ENCODE peak calls at places on chromosomes 6 and 20, in ten cellular contexts. E is right cardiac atrium; K is GM06990; M is stomach; F is bronchial epithelial cell; V is CD4-positive, alpha-beta memory T cell; C is AG09309; S is fibroblast of villous mesenchyme; I is psoas muscle; Q is WERI-Rb-1. B is an unnamed sample.

GRCh38 chr6:26439151-26439550 is 1.2 kb upstream of the BTN3A3 start:
- DNase-seq in Q (no peak), M (no peak), E (no peak), K (no peak), I (no peak), S (no peak), V (no peak), C (no peak), F (peak), B (no peak)

GRCh38 chr20:38790210-38791053 is 15.1 kb upstream of the PPP1R16B start:
- DNase-seq in S (peak), M (no peak), Q (peak), K (no peak), V (peak), F (peak), E (no peak), C (no peak), I (no peak), B (peak)

GRCh38 chr6:55528624-55529023 is 50.4 kb downstream of the HMGCLL1 start:
- DNase-seq in V (no peak), C (no peak), I (no peak), K (peak), Q (peak), S (peak), E (no peak), M (no peak), F (peak), B (peak)

GRCh38 chr6:32903952-32904351 is 36.9 kb downstream of the HLA-DMB start:
- DNase-seq in M (no peak), S (no peak), Q (no peak), I (no peak), E (no peak), C (no peak), K (no peak), F (no peak), V (no peak), B (no peak)

GRCh38 chr6:10964684-10965083 is 77.8 kb downstream of the SYCP2L start:
- DNase-seq in K (no peak), E (no peak), I (no peak), C (no peak), V (no peak), F (no peak), M (no peak), S (no peak), Q (no peak), B (no peak)

GRCh38 chr6:170360476-170360875 is 53.9 kb downstream of the FAM120B start:
- DNase-seq in Q (no peak), V (no peak), S (no peak), C (no peak), I (no peak), M (no peak), E (no peak), K (no peak), F (peak), B (no peak)

GRCh38 chr20:22499475-22500174 is 84.7 kb downstream of the FOXA2 start:
- DNase-seq in V (no peak), E (no peak), F (no peak), S (no peak), C (no peak), Q (no peak), M (no peak), K (no peak), I (no peak), B (no peak)

GRCh38 chr6:1445650-1446645 is 56.6 kb downstream of the FOXF2 start:
- DNase-seq in K (no peak), V (no peak), F (no peak), I (no peak), C (no peak), S (no peak), M (no peak), E (no peak), Q (no peak), B (no peak)

GRCh38 chr6:56531839-56532595 is 110.7 kb downstream of the DST start:
- DNase-seq in V (no peak), C (no peak), I (no peak), M (no peak), K (no peak), S (no peak), E (no peak), Q (no peak), F (no peak), B (no peak)

GRCh38 chr6:147285087-147285855 is 81.1 kb downstream of the STXBP5 start:
- DNase-seq in Q (no peak), I (no peak), S (peak), M (no peak), K (no peak), C (peak), F (peak), E (no peak), V (peak), B (no peak)

GRCh38 chr6:125193208-125193607 is 39.6 kb downstream of the TPD52L1 start:
- DNase-seq in F (peak), V (no peak), S (no peak), K (no peak), E (no peak), Q (no peak), C (no peak), I (no peak), M (no peak), B (no peak)

GRCh38 chr6:95325858-95326257 is 251.5 kb upstream of the MANEA start:
- DNase-seq in Q (no peak), V (no peak), S (no peak), K (no peak), M (no peak), E (no peak), C (no peak), F (peak), I (no peak), B (peak)

GRCh38 chr6:56348578-56348977 is 101.2 kb upstream of the COL21A1 start:
- DNase-seq in S (no peak), C (no peak), E (no peak), F (peak), Q (no peak), I (no peak), K (no peak), M (no peak), V (no peak), B (no peak)

GRCh38 chr6:122770835-122771601 is 8.5 kb upstream of the FABP7 start:
- DNase-seq in F (peak), I (no peak), V (no peak), M (no peak), C (no peak), S (peak), K (no peak), E (no peak), Q (peak), B (no peak)

GRCh38 chr20:47984437-47984836 is 199.2 kb upstream of the SULF2 start:
- DNase-seq in M (no peak), F (no peak), K (no peak), V (no peak), C (no peak), I (no peak), Q (no peak), S (no peak), E (no peak), B (no peak)
- H3K4me3 ChIP-seq in M (no peak), F (no peak), K (no peak), V (no peak), C (no peak), I (no peak), Q (no peak), S (no peak), E (no peak), B (no peak)

GRCh38 chr6:48068326-48069191 is 42.4 kb downstream of the PTCHD4 start:
- DNase-seq in K (peak), C (no peak), M (no peak), F (no peak), V (no peak), I (no peak), S (no peak), E (peak), Q (peak), B (no peak)
- H3K4me3 ChIP-seq in K (no peak), C (peak), M (peak), F (peak), V (no peak), I (peak), S (peak), E (peak), Q (peak), B (peak)

GRCh38 chr6:42404494-42404893 is 47.2 kb downstream of the TRERF1 start:
- DNase-seq in Q (no peak), I (no peak), S (peak), M (peak), K (no peak), F (peak), C (no peak), E (no peak), V (no peak), B (no peak)
- H3K4me3 ChIP-seq in Q (no peak), I (no peak), S (no peak), M (no peak), K (no peak), F (no peak), C (no peak), E (no peak), V (no peak), B (no peak)

DNA sequence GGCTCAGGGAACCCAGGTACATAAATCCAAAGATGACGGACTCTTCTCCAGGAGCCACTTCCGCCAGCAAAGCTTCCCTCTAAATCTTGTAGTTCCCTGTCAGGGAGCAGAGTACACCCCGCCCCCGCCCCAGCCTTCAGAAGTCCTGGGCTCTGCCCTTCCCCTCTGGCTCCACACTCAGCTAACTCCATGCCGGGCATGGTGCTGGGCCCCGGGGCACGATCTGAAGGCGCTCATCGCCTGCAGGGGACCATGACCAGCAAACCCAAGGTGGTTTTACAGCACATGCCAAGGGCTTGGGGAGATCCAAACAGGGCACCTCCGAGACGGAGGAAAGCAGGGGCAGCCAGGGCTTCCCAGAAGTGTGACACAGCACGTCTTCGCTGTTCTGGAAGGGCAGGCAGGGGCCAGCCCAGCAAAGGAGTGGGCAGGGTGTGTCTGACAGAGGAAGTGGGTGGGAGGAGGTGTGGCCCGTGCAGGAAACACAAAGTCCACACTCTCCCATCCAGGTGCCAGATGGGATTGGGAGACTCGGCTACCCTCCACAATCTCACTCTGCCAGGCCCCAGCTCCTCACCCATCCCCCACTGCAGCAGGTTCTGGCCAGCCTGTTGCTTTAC is 41.6 kb upstream of the SLC22A2 start:
- DNase-seq in C (no peak), E (no peak), V (no peak), K (no peak), M (peak), F (peak), S (no peak), I (no peak), Q (no peak), B (no peak)
- H3K4me3 ChIP-seq in C (no peak), E (no peak), V (no peak), K (no peak), M (no peak), F (no peak), S (no peak), I (no peak), Q (no peak), B (no peak)

DNA sequence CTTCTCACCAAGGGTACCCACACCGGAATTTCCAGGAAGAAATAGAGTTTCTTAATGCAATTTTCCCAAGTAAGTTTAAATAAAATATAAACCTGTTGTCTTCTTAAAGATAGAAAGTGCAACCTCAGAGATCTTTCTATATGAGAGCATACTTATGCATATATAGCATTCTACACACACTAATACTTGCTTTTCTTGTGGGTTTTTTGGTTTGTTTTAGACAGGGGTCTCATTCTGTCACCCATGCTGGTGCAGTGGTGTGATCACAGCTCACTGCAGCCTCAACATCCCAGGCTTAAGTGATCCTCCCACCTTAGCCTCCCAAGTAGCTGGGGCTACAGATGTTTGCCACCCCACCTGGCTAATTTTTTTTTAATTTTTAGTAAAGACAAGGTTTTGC is 15.7 kb downstream of the AMD1 start:
- DNase-seq in F (no peak), S (no peak), Q (no peak), C (no peak), K (no peak), E (no peak), I (no peak), V (no peak), M (no peak), B (no peak)
- H3K4me3 ChIP-seq in F (no peak), S (no peak), Q (no peak), C (no peak), K (no peak), E (no peak), I (no peak), V (no peak), M (no peak), B (no peak)

GRCh38 chr6:31171931-31172882 is 1.7 kb upstream of the POU5F1 start:
- DNase-seq in K (no peak), S (no peak), Q (peak), V (no peak), M (no peak), I (no peak), E (no peak), F (no peak), C (no peak), B (no peak)
- H3K4me3 ChIP-seq in K (no peak), S (no peak), Q (no peak), V (no peak), M (no peak), I (no peak), E (no peak), F (no peak), C (no peak), B (no peak)

DNA sequence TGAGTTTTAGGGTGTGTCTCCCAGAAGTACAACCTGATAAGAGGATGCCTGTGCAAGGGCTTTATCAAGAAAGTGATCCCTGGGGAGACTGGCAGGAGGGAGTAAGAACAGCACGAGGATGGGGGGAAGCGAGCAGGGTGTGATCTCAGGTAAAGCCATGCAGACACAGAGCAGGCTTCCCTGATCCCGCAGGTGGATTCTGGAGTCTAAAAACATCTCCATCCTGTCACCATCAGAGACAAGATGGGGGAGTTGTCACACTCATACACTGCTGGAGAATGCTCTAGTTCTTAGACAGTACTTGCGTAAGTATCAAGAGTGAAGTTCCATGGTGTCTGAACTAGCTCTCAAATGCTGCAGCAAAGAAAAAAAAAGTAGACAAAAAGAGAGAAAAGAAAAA is 396.0 kb downstream of the CDH26 start:
- DNase-seq in C (no peak), F (no peak), E (no peak), M (no peak), K (no peak), Q (no peak), S (no peak), V (no peak), I (no peak), B (no peak)
- H3K4me3 ChIP-seq in C (no peak), F (no peak), E (no peak), M (no peak), K (no peak), Q (no peak), S (no peak), V (no peak), I (no peak), B (no peak)

B was measured in skeletal muscle cell.